ENCODE peak calls at places on chromosome 15, in nine cellular contexts. H is iPS-NIHi11; V is NCI-H345; X is stimulated activated CD8-positive, alpha-beta memory T cell treated with anti-CD3 and anti-CD28 coated beads, Interleukin-2, amount 100 ng/mL, for 48 hours; F is MM.1S; G is Kasumi-1; J is stimulated activated CD4-positive, alpha-beta T cell treated with anti-CD3 and anti-CD28 coated beads, Interleukin-1b, Interleukin-23, amount 100 ng/mL, for 1 hour; Q is NAMALWA; E is WTC11. O is an unnamed sample.

GRCh38 chr15:94670436-94671034 is 439.2 kb downstream of the MCTP2 start:
- DNase-seq in E (no peak), G (peak; percentile 68), X (no peak), V (peak; percentile 21), H (peak; percentile 50), Q (peak; percentile 54), F (peak; percentile 18), J (no peak), O (no peak)

GRCh38 chr15:39084683-39085530 is 496.0 kb upstream of the THBS1 start:
- DNase-seq in V (no peak), J (no peak), Q (no peak), H (no peak), F (no peak), G (no peak), E (no peak), X (no peak), O (no peak)

GRCh38 chr15:90106522-90107117 is 4.4 kb upstream of the IDH2 start:
- DNase-seq in X (no peak), F (no peak), H (peak; percentile 64), G (no peak), V (peak; percentile 59), J (no peak), Q (no peak), E (no peak), O (peak; percentile 82)

GRCh38 chr15:83285979-83286553 is 1.6 kb upstream of the BNC1 start:
- DNase-seq in X (no peak), J (no peak), Q (no peak), E (no peak), H (no peak), V (no peak), G (no peak), F (no peak), O (no peak)

GRCh38 chr15:70274255-70274654 is 176.5 kb upstream of the TLE3 start:
- DNase-seq in G (no peak), E (no peak), H (no peak), F (no peak), Q (no peak), X (no peak), J (no peak), V (no peak), O (no peak)

GRCh38 chr15:69526086-69526485 is 73.5 kb downstream of the RPLP1 start:
- DNase-seq in G (no peak), E (no peak), Q (no peak), H (no peak), J (no peak), X (no peak), V (no peak), F (no peak), O (no peak)

GRCh38 chr15:70290708-70291107 is 193.0 kb upstream of the TLE3 start:
- DNase-seq in H (no peak), Q (no peak), E (no peak), X (no peak), F (no peak), V (no peak), G (no peak), J (no peak), O (no peak)

GRCh38 chr15:39641187-39641889 is 60.5 kb downstream of the THBS1 start:
- DNase-seq in X (no peak), G (no peak), H (no peak), V (no peak), F (no peak), E (no peak), Q (no peak), J (no peak), O (no peak)

GRCh38 chr15:57283774-57284508 is 92.4 kb upstream of the CGNL1 start:
- DNase-seq in Q (no peak), J (no peak), G (peak; percentile 76), H (no peak), V (no peak), F (no peak), X (no peak), E (no peak), O (no peak)

GRCh38 chr15:48622227-48622626 is 23.3 kb downstream of the FBN1 start:
- DNase-seq in J (no peak), V (no peak), E (no peak), F (no peak), G (no peak), H (no peak), X (no peak), Q (no peak), O (no peak)

GRCh38 chr15:98077186-98077585 is 116.7 kb downstream of the ARRDC4 start:
- DNase-seq in F (no peak), G (no peak), E (no peak), H (no peak), V (no peak), X (no peak), Q (no peak), J (no peak), O (peak; percentile 44)

GRCh38 chr15:56454841-56455240 is 10.1 kb downstream of the MNS1 start:
- DNase-seq in F (no peak), E (no peak), Q (no peak), H (no peak), X (no peak), G (no peak), J (no peak), V (no peak), O (no peak)

GRCh38 chr15:73319460-73320245 is 49.1 kb downstream of the HCN4 start:
- DNase-seq in Q (no peak), E (no peak), F (no peak), G (no peak), J (no peak), V (no peak), H (no peak), X (no peak), O (no peak)

GRCh38 chr15:55846108-55846707 is 103.3 kb upstream of the PRTG start:
- DNase-seq in F (peak; percentile 81), E (peak; percentile 29), V (peak; percentile 61), Q (peak; percentile 90), G (peak; percentile 75), J (peak; percentile 16), X (no peak), H (peak; percentile 73), O (peak; percentile 71)

GRCh38 chr15:70788114-70789049 is 25.0 kb upstream of the UACA start:
- DNase-seq in J (no peak), Q (no peak), X (no peak), H (no peak), E (no peak), F (no peak), V (no peak), G (no peak), O (no peak)

GRCh38 chr15:77921664-77922063 is 155.8 kb downstream of the TBC1D2B start:
- DNase-seq in V (no peak), Q (no peak), G (no peak), H (no peak), J (no peak), E (no peak), F (no peak), X (no peak), O (no peak)

GRCh38 chr15:84840741-84841429 is 23.7 kb downstream of the ALPK3 start:
- DNase-seq in G (no peak), H (no peak), V (no peak), X (no peak), Q (no peak), J (no peak), F (no peak), E (no peak), O (no peak)

GRCh38 chr15:100658895-100659294 is 56.5 kb downstream of the ASB7 start:
- DNase-seq in J (no peak), G (no peak), V (no peak), X (no peak), Q (no peak), E (no peak), F (no peak), H (no peak), O (no peak)

GRCh38 chr15:90266485-90266884 is 1.0 kb downstream of the NGRN start:
- DNase-seq in X (no peak), V (no peak), Q (no peak), F (peak; percentile 21), H (no peak), E (no peak), G (no peak), J (no peak), O (no peak)

O was measured in BE2C.